ENCODE peak calls at places on chromosomes 12 and 14, in nine cellular contexts. Z is NCI-H460; F is T follicular helper cell; L is activated CD4-positive, CD25-positive, alpha-beta regulatory T cell; P is T-helper 9 cell; N is NCI-H1694; M is K562; R is GM23248; O is NCI-H2029. K is an unnamed sample.

GRCh38 chr12:53995311-53996187 is 4.4 kb upstream of the HOXC9 start:
- DNase-seq in N (no peak), O (peak), F (no peak), R (peak), M (peak), L (no peak), Z (peak), P (no peak), K (no peak)

GRCh38 chr12:19238520-19238919 is 109.0 kb downstream of the PLEKHA5 start:
- DNase-seq in M (no peak), O (no peak), Z (no peak), P (no peak), N (no peak), L (no peak), F (no peak), R (no peak), K (no peak)

GRCh38 chr12:116551952-116552749 is 7.0 kb upstream of the MAP1LC3B2 start:
- DNase-seq in L (no peak), M (peak), Z (peak), P (no peak), R (peak), F (no peak), O (no peak), N (no peak), K (no peak)

GRCh38 chr12:40105265-40105514 is 691 bp downstream of the SLC2A13 start:
- DNase-seq in P (no peak), R (no peak), L (peak), F (no peak), M (no peak), O (no peak), N (no peak), Z (no peak), K (no peak)

GRCh38 chr12:69123311-69123710 is 116.1 kb upstream of the CPSF6 start:
- DNase-seq in M (no peak), N (no peak), L (no peak), P (no peak), O (no peak), Z (no peak), F (no peak), R (no peak), K (no peak)

GRCh38 chr12:103840881-103841689 is at the start of gene NT5DC3:
- DNase-seq in O (peak), R (peak), Z (peak), P (peak), F (peak), L (peak), M (peak), N (no peak), K (peak)

GRCh38 chr12:84034891-84035290 is 877.7 kb downstream of the SLC6A15 start:
- DNase-seq in P (no peak), L (no peak), N (no peak), O (no peak), M (no peak), Z (no peak), R (no peak), F (no peak), K (no peak)

GRCh38 chr12:96698521-96698920 is 208.5 kb upstream of the NEDD1 start:
- DNase-seq in P (no peak), R (peak), O (no peak), Z (no peak), M (no peak), N (no peak), F (no peak), L (no peak), K (no peak)

GRCh38 chr14:68695326-68695768 is 97.5 kb downstream of the ZFP36L1 start:
- DNase-seq in N (no peak), O (no peak), L (no peak), R (peak), F (no peak), P (no peak), Z (peak), M (no peak), K (no peak)

GRCh38 chr12:111825509-111825908 is 16.5 kb upstream of the MAPKAPK5 start:
- DNase-seq in L (no peak), N (no peak), R (no peak), M (no peak), P (no peak), F (no peak), Z (no peak), O (no peak), K (no peak)

GRCh38 chr12:42732908-42733411 is 143.4 kb upstream of the PRICKLE1 start:
- DNase-seq in F (no peak), Z (no peak), M (no peak), P (no peak), R (no peak), O (no peak), L (no peak), N (no peak), K (no peak)

GRCh38 chr12:2168808-2169207 is 116.0 kb downstream of the CACNA1C start:
- DNase-seq in F (no peak), Z (no peak), P (no peak), N (no peak), L (no peak), R (no peak), M (no peak), O (no peak), K (no peak)

GRCh38 chr14:69580009-69580577 is 5.4 kb upstream of the CCDC177 start:
- DNase-seq in O (no peak), M (peak), L (no peak), R (peak), F (no peak), N (peak), Z (peak), P (no peak), K (peak)

GRCh38 chr12:83114042-83114441 is 427.3 kb downstream of the TMTC2 start:
- DNase-seq in L (no peak), P (no peak), N (no peak), R (no peak), M (no peak), F (no peak), Z (no peak), O (no peak), K (no peak)

GRCh38 chr14:101705733-101706508 is 55.6 kb upstream of the PPP2R5C start:
- DNase-seq in Z (no peak), O (peak), M (no peak), P (peak), N (no peak), L (no peak), R (peak), F (peak), K (peak)

GRCh38 chr14:106652494-106652893 is 1126.1 kb downstream of the TMEM121 start:
- DNase-seq in P (no peak), M (no peak), N (no peak), R (no peak), O (no peak), L (no peak), Z (no peak), F (no peak), K (no peak)

GRCh38 chr14:104390941-104391901 is 188.3 kb upstream of the C14orf180 start:
- DNase-seq in Z (no peak), F (no peak), L (no peak), O (no peak), M (no peak), N (peak), P (no peak), R (no peak), K (no peak)

GRCh38 chr12:94983321-94983720 is 20.2 kb downstream of the NDUFA12 start:
- DNase-seq in O (no peak), L (no peak), Z (no peak), R (no peak), P (no peak), N (no peak), F (no peak), M (no peak), K (no peak)

GRCh38 chr12:57086951-57087688 is 1.8 kb upstream of the NAB2 start:
- DNase-seq in O (no peak), L (peak), P (peak), R (peak), M (peak), F (peak), Z (peak), N (peak), K (peak)

GRCh38 chr12:8780389-8780788 is 42.0 kb upstream of the A2ML1 start:
- DNase-seq in O (no peak), F (no peak), Z (peak), L (no peak), R (peak), N (no peak), P (no peak), M (peak), K (peak)

GRCh38 chr12:102026728-102027127 is 35.1 kb downstream of the WASHC3 start:
- DNase-seq in R (no peak), O (no peak), F (no peak), L (no peak), N (no peak), M (peak), P (no peak), Z (no peak), K (no peak)

GRCh38 chr14:52354257-52354656 is 40.1 kb downstream of the PTGER2 start:
- DNase-seq in P (no peak), L (no peak), R (no peak), F (no peak), N (no peak), O (no peak), Z (no peak), M (no peak), K (no peak)